ENCODE peak calls at places on chromosome X, in six cellular contexts. Z is IMR-90, G is mesenchymal stem cell, C is H1, K is trophoblast cell, M is neuronal stem cell. F is an unnamed sample. For H3K4me1, the result is how much of the 10 kb centered on the place peaks cover.

GRCh38 chrX:2690856-2691542 is at the start of gene CD99:
- DNase-seq in Z (peak), C (peak), K (peak), M (peak), G (peak), F (peak)

GRCh38 chrX:63719633-63720032 is 65.4 kb downstream of the ARHGEF9 start:
- DNase-seq in M (no peak), C (no peak), K (no peak), Z (no peak), G (no peak), F (no peak)

GRCh38 chrX:110222497-110223257 is 95.2 kb downstream of the AMMECR1 start:
- DNase-seq in Z (no peak), C (no peak), K (no peak), G (no peak), M (no peak), F (peak)

GRCh38 chrX:68847172-68847571 is 18.4 kb downstream of the EFNB1 start:
- DNase-seq in G (no peak), M (no peak), Z (no peak), K (no peak), C (no peak), F (no peak)

GRCh38 chrX:41085883-41086626 is 810 bp downstream of the USP9X start:
- DNase-seq in C (peak), K (peak), G (peak), Z (peak), M (no peak), F (peak)

GRCh38 chrX:129747533-129747932 is 8.8 kb downstream of the XPNPEP2 start:
- DNase-seq in M (no peak), C (no peak), G (no peak), Z (no peak), K (no peak), F (no peak)

GRCh38 chrX:57929373-57929772 is 19.1 kb upstream of the ZXDA start:
- DNase-seq in G (peak), K (no peak), M (no peak), Z (peak), C (no peak), F (peak)

GRCh38 chrX:41377624-41378023 is 43.7 kb downstream of the DDX3X start:
- DNase-seq in Z (no peak), G (peak), M (no peak), C (no peak), K (no peak), F (no peak)

GRCh38 chrX:69173906-69174305 is 8.7 kb upstream of the PJA1 start:
- DNase-seq in Z (no peak), K (no peak), G (no peak), C (no peak), M (no peak), F (peak)

GRCh38 chrX:137427061-137427778 is 138.7 kb upstream of the ZIC3 start:
- DNase-seq in K (no peak), Z (no peak), M (no peak), C (peak), G (no peak), F (peak)

DNA sequence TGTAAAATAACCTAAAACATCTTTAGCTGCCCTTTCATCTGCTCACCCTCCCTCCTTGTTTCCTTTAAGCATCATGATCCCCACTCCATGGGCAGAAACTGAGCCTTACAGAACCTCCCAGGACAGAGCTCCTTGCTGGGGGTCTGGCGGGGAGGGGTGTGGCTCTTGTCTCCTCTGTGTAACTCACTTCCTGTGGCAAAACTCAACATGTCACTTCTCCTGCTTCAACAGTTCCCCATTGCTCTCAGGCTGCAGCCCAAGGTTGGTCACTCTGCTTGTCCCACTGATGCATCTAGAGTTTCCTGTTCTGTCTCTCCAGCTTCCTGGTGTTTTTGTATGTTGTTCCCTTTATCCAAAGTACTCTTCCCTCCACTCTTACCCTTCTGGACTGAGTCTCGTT is 19.4 kb downstream of the TMEM31 start:
- DNase-seq in K (no peak), Z (no peak), G (no peak), C (no peak), M (no peak), F (no peak)
- H3K4me1 ChIP-seq in K (under half), Z (under half), G (under half), C (under half), M (under half), F (under half)

GRCh38 chrX:7108995-7109634 is 38.4 kb upstream of the STS start:
- DNase-seq in C (no peak), K (no peak), G (peak), M (peak), Z (no peak), F (no peak)

GRCh38 chrX:7111518-7111917 is 36.0 kb upstream of the STS start:
- DNase-seq in C (no peak), Z (no peak), M (no peak), K (no peak), G (no peak), F (no peak)

GRCh38 chrX:7112071-7112470 is 35.4 kb upstream of the STS start:
- DNase-seq in Z (no peak), K (no peak), C (no peak), G (no peak), M (no peak), F (no peak)

GRCh38 chrX:7110821-7111276 is 36.7 kb upstream of the STS start:
- DNase-seq in M (no peak), K (no peak), C (no peak), G (no peak), Z (no peak), F (peak)

GRCh38 chrX:7109838-7110793 is 37.4 kb upstream of the STS start:
- DNase-seq in K (no peak), G (no peak), Z (no peak), C (no peak), M (no peak), F (no peak)
- H3K4me3 ChIP-seq in K (no peak), G (no peak), Z (no peak), C (no peak), M (no peak), F (no peak)

GRCh38 chrX:150416469-150416868 is 53.4 kb downstream of the MAMLD1 start:
- DNase-seq in K (no peak), C (no peak), G (no peak), M (no peak), Z (no peak), F (no peak)

DNA sequence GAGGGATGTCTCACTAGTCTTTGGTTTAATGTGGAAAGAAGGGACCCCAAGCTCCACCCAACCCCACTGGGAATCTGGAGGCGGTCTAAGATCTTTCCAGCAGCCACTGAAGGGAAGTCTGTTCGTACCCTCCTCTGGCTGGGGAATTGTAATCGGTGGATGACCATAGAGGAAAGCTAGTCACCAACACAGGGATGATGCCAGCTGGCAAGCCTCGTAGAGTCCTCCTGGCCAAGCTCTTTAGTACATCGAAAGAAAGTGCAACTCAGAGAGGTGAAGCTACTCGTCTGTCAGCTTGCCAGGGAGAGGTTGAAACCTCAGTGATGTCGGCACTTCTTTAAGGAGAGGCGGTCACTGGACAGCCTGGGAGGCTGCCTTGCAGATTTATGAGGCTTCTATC is 58.7 kb downstream of the MAMLD1 start:
- DNase-seq in C (no peak), M (no peak), Z (peak), K (no peak), G (no peak), F (no peak)
- H2BK120ac ChIP-seq in C (no peak), M (no peak), Z (no peak), K (no peak), G (no peak), F (no peak)

GRCh38 chrX:132046533-132046932 is 23.4 kb downstream of the STK26 start:
- DNase-seq in M (no peak), K (no peak), C (no peak), G (no peak), Z (no peak), F (peak)

GRCh38 chrX:132041016-132041415 is 17.9 kb downstream of the STK26 start:
- DNase-seq in M (no peak), Z (no peak), K (no peak), C (no peak), G (peak), F (peak)

GRCh38 chrX:132045456-132045855 is 22.4 kb downstream of the STK26 start:
- DNase-seq in M (no peak), G (peak), K (no peak), C (no peak), Z (no peak), F (peak)

GRCh38 chrX:132044953-132045352 is 21.9 kb downstream of the STK26 start:
- DNase-seq in K (no peak), G (peak), Z (no peak), M (no peak), C (no peak), F (no peak)

GRCh38 chrX:132043977-132044376 is 20.9 kb downstream of the STK26 start:
- DNase-seq in G (no peak), C (no peak), M (no peak), Z (no peak), K (no peak), F (no peak)
- H3K4me1 ChIP-seq in G (under half), C (under half), M (under half), Z (under half), K (under half), F (under half)

GRCh38 chrX:127276326-127276725 is 456.8 kb downstream of the PRR32 start:
- DNase-seq in M (no peak), K (no peak), G (no peak), Z (no peak), C (no peak), F (no peak)
- H3K4me3 ChIP-seq in M (no peak), K (no peak), G (no peak), Z (no peak), C (no peak), F (no peak)

GRCh38 chrX:44459501-44459900 is 83.2 kb downstream of the FUNDC1 start:
- DNase-seq in Z (no peak), C (no peak), K (no peak), M (no peak), G (no peak), F (no peak)
- H2BK120ac ChIP-seq in Z (no peak), C (no peak), K (no peak), M (no peak), G (no peak), F (no peak)

GRCh38 chrX:24377911-24378468 is 17.6 kb downstream of the SUPT20HL1 start:
- DNase-seq in Z (no peak), M (no peak), G (no peak), C (no peak), K (no peak), F (no peak)
- H3K4me1 ChIP-seq in Z (under half), M (under half), G (under half), C (under half), K (under half), F (under half)

F was measured in mesendoderm.